ENCODE peak calls at places on chromosomes 4 and X, in nine cellular contexts. Q is HL-60; S is fibroblast of pulmonary artery; T is CD4-positive, alpha-beta T cell; E is cardiac muscle cell; Y is IMR-90; X is WTC11; V is mesothelial cell of epicardium; J is esophagus squamous epithelium. A is an unnamed sample.

GRCh38 chrX:17247144-17247543 is 127.9 kb upstream of the NHS start:
- DNase-seq in J (no peak), X (no peak), S (no peak), Y (no peak), Q (no peak), T (no peak), E (no peak), V (no peak), A (no peak)

GRCh38 chr4:161457311-161457710 is 706.5 kb downstream of the FSTL5 start:
- DNase-seq in J (no peak), V (no peak), T (no peak), Q (no peak), Y (no peak), E (no peak), X (no peak), S (no peak), A (no peak)

GRCh38 chr4:87011340-87012034 is 76.7 kb downstream of the AFF1 start:
- DNase-seq in J (no peak), V (no peak), T (no peak), Q (no peak), E (peak), Y (peak), X (no peak), S (peak), A (no peak)

GRCh38 chr4:22739933-22740332 is 47.2 kb downstream of the GBA3 start:
- DNase-seq in Y (no peak), J (no peak), E (no peak), V (no peak), T (no peak), S (no peak), X (no peak), Q (no peak), A (no peak)

GRCh38 chrX:83469551-83469950 is 38.5 kb upstream of the POU3F4 start:
- DNase-seq in Q (peak), T (no peak), E (peak), X (peak), V (no peak), Y (peak), J (no peak), S (peak), A (no peak)

GRCh38 chr4:158782539-158783360 is 13.9 kb downstream of the FNIP2 start:
- DNase-seq in Q (no peak), T (no peak), S (no peak), Y (peak), X (no peak), E (peak), V (no peak), J (no peak), A (no peak)

GRCh38 chrX:123590842-123591491 is 141.9 kb downstream of the THOC2 start:
- DNase-seq in Y (peak), X (no peak), S (peak), E (no peak), Q (no peak), V (no peak), J (no peak), T (no peak), A (no peak)

GRCh38 chr4:155025762-155026457 is 182.5 kb upstream of the NPY2R start:
- DNase-seq in T (no peak), S (peak), E (peak), X (peak), Y (no peak), Q (peak), V (peak), J (no peak), A (no peak)

GRCh38 chr4:152738812-152739211 is 40.7 kb downstream of the TIGD4 start:
- DNase-seq in T (no peak), Q (no peak), Y (peak), V (no peak), E (no peak), J (no peak), X (no peak), S (peak), A (no peak)

GRCh38 chr4:149264093-149264733 is 551.4 kb downstream of the IQCM start:
- DNase-seq in X (peak), Q (peak), E (peak), S (peak), T (no peak), V (no peak), Y (peak), J (no peak), A (no peak)

GRCh38 chrX:360496-361150 is 26.1 kb downstream of the PPP2R3B start:
- DNase-seq in E (no peak), J (no peak), Q (no peak), V (no peak), Y (no peak), X (no peak), S (no peak), T (no peak), A (no peak)

GRCh38 chrX:68829594-68830485 is 1.0 kb downstream of the EFNB1 start:
- DNase-seq in V (peak), T (no peak), X (no peak), S (no peak), Y (peak), E (peak), J (no peak), Q (no peak), A (no peak)

GRCh38 chr4:43356786-43357185 is 464.3 kb downstream of the GRXCR1 start:
- DNase-seq in E (no peak), J (no peak), Y (no peak), S (no peak), Q (no peak), V (no peak), T (no peak), X (no peak), A (no peak)

GRCh38 chrX:118702741-118703140 is 24.7 kb upstream of the IL13RA1 start:
- DNase-seq in S (no peak), X (no peak), T (no peak), J (no peak), V (no peak), Q (no peak), Y (peak), E (no peak), A (no peak)

GRCh38 chrX:16278927-16279326 is 111.6 kb downstream of the MAGEB17 start:
- DNase-seq in Q (no peak), J (no peak), V (no peak), Y (no peak), S (no peak), E (no peak), X (peak), T (no peak), A (no peak)

GRCh38 chr4:55445921-55446577 is 50.3 kb downstream of the TMEM165 start:
- DNase-seq in V (no peak), Y (peak), E (no peak), S (peak), Q (no peak), J (no peak), X (no peak), T (no peak), A (no peak)

GRCh38 chr4:80215449-80216052 is 18.2 kb downstream of the PRDM8 start:
- DNase-seq in X (no peak), E (peak), Q (no peak), V (no peak), Y (peak), J (no peak), S (peak), T (no peak), A (no peak)

GRCh38 chr4:24805036-24805435 is 9.7 kb downstream of the SOD3 start:
- DNase-seq in Y (no peak), E (peak), J (no peak), V (no peak), X (no peak), T (no peak), S (no peak), Q (no peak), A (no peak)

GRCh38 chrX:55057691-55058249 is 17.1 kb upstream of the PAGE2B start:
- DNase-seq in J (no peak), E (peak), V (no peak), T (peak), S (peak), Y (peak), X (peak), Q (no peak), A (no peak)

GRCh38 chr4:77734928-77735327 is 84.2 kb downstream of the CNOT6L start:
- DNase-seq in Q (peak), V (no peak), Y (peak), J (no peak), E (no peak), X (no peak), T (no peak), S (peak), A (no peak)

GRCh38 chrX:147910607-147911006 is 1.1 kb upstream of the FMR1 start:
- DNase-seq in Y (no peak), Q (no peak), S (no peak), E (no peak), X (no peak), V (no peak), J (no peak), T (no peak), A (no peak)

GRCh38 chr4:2598661-2599654 is 62.5 kb downstream of the FAM193A start:
- DNase-seq in X (no peak), S (no peak), Q (no peak), Y (peak), V (no peak), T (no peak), J (no peak), E (no peak), A (no peak)

GRCh38 chr4:175125410-175126068 is 207.4 kb downstream of the ADAM29 start:
- DNase-seq in J (no peak), S (no peak), Y (no peak), E (no peak), T (no peak), X (no peak), V (no peak), Q (no peak), A (no peak)

GRCh38 chr4:83197555-83198235 is 83.2 kb upstream of the PLAC8 start:
- DNase-seq in Y (no peak), X (no peak), Q (peak), T (no peak), S (peak), V (no peak), J (no peak), E (no peak), A (no peak)

GRCh38 chrX:1481636-1482529 is 29.2 kb upstream of the ASMTL start:
- DNase-seq in J (no peak), Q (peak), E (peak), S (peak), V (peak), X (peak), Y (peak), T (peak), A (no peak)
- TF ChIP-seq CTCF in J (no peak), Q (no peak), E (no peak), S (no peak), V (no peak), X (no peak), Y (no peak), T (no peak), A (no peak)

DNA sequence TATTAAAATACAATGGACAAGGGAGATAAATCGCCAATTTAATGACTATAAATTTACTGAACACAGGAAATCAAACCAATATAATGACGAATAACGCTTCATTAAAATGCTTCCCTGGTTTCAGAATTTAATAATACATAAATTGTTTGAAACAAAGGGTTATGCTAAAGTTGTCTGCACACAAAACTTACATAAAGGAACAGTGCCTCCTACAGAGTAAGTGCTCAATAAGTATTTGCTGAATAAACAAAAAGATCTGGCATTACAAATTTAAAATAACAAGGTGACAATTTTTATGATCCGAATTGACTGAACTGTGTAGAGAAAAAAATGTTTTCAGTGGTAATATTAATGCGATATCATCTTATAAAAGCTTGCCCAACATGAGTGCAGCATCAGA is 69.6 kb downstream of the NOCT start:
- DNase-seq in J (no peak), X (no peak), E (no peak), T (no peak), V (no peak), Q (no peak), S (peak), Y (peak), A (no peak)
- TF ChIP-seq CTCF in J (no peak), X (no peak), E (peak), T (no peak), V (no peak), Q (no peak), S (peak), Y (peak), A (no peak)

GRCh38 chrX:50100188-50100587 is 100.6 kb downstream of the AKAP4 start:
- DNase-seq in Q (no peak), S (no peak), T (no peak), V (no peak), Y (no peak), X (no peak), E (peak), J (no peak), A (no peak)
- TF ChIP-seq CTCF in Q (no peak), S (peak), T (no peak), V (no peak), Y (peak), X (no peak), E (peak), J (no peak), A (no peak)

GRCh38 chr4:4575284-4576211 is 33.7 kb upstream of the STX18 start:
- DNase-seq in X (peak), E (peak), Y (peak), S (peak), V (peak), Q (no peak), T (peak), J (no peak), A (peak)
- TF ChIP-seq CTCF in X (no peak), E (peak), Y (peak), S (no peak), V (peak), Q (no peak), T (peak), J (no peak), A (peak)

GRCh38 chr4:93670434-93670833 is 158.1 kb upstream of the ATOH1 start:
- DNase-seq in E (no peak), V (no peak), S (no peak), Y (no peak), Q (no peak), J (no peak), X (no peak), T (no peak), A (no peak)
- TF ChIP-seq CTCF in E (no peak), V (no peak), S (no peak), Y (no peak), Q (no peak), J (no peak), X (no peak), T (no peak), A (no peak)

DNA sequence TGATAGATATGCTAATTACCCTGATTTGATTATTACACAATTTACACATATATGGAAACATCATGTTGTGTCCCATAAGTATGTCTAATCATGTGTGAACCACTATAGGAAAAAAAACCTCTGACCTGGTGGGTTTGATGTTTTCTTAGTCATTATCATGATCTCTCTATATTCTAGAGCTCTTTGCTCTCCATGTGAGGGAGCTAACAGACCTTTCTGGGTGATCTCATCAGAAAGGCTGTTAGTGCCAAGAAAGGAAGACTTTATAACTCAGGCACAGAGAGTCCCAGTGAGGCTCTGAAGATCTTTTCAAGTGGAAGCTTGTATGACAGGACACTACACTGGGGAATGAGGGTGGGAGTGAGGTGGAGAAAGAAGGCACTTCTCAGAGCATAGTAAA is 527.7 kb upstream of the MAGEB2 start:
- DNase-seq in Y (peak), J (no peak), V (no peak), E (no peak), S (peak), Q (no peak), T (no peak), X (no peak), A (no peak)
- TF ChIP-seq CTCF in Y (peak), J (no peak), V (no peak), E (peak), S (peak), Q (no peak), T (no peak), X (no peak), A (no peak)

DNA sequence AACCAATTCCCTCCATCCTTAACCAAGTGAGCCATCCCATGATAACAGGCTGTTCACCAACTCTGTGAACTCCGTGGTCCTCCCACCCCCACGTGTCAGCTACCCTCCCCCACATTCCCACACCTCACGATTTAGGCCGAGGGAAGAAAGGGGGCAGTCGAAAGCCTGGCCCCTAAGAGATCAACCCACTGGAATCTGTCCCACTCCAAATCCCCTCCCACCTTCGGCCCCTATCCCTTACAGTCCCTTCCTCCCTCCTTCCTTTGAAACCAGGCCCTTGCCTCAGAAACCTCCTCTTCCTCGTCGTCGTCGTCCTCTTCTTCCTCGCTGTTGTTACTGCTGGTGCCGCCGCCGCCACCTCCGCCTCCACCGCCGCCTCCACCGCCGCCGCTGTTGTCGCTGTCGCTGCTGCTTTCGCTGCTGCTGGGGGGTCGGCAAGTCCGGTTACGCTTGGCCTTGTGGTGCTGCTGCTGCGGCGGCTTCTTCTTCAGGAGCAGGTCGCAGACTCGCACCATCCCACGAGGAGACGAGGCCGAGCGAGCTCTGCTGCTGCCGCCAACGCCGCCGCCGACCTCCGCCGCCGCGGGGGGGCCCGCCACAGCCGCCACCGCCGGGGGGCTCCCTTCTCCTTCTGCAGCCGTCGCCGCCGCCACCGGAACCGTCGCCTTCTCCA is 467 bp downstream of the ANKRD17 start:
- DNase-seq in X (no peak), Q (peak), Y (peak), E (peak), J (no peak), T (no peak), V (peak), S (peak), A (peak)
- TF ChIP-seq CTCF in X (no peak), Q (no peak), Y (peak), E (peak), J (no peak), T (peak), V (no peak), S (no peak), A (peak)

GRCh38 chrX:40922307-40922706 is 162.9 kb upstream of the USP9X start:
- DNase-seq in Q (no peak), V (no peak), Y (peak), J (no peak), S (peak), T (no peak), X (peak), E (peak), A (no peak)
- TF ChIP-seq CTCF in Q (no peak), V (no peak), Y (peak), J (no peak), S (peak), T (no peak), X (peak), E (peak), A (no peak)

GRCh38 chr4:7067523-7068278 is at the start of gene GRPEL1:
- DNase-seq in E (peak), Q (peak), X (peak), V (peak), T (peak), Y (peak), S (peak), J (peak), A (peak)
- TF ChIP-seq CTCF in E (no peak), Q (no peak), X (no peak), V (no peak), T (no peak), Y (no peak), S (no peak), J (no peak), A (no peak)